ENCODE peak calls at places on chromosome 13, in four cellular contexts. R is ascending aorta, X is uterus, U is GM23338. C is an unnamed sample.

GRCh38 chr13:113763254-113763653 is 4.2 kb downstream of the TMEM255B start:
- DNase-seq in R (no peak), X (no peak), U (no peak), C (peak; percentile 2)

GRCh38 chr13:76991432-76991795 is 467 bp upstream of the CLN5 start:
- DNase-seq in R (peak; percentile 20), X (peak; percentile 30), U (no peak), C (no peak)

GRCh38 chr13:30963794-30964193 is 31.3 kb downstream of the TEX26 start:
- DNase-seq in R (no peak), X (no peak), U (no peak), C (no peak)

GRCh38 chr13:86087241-86087640 is 288.0 kb upstream of the SLITRK6 start:
- DNase-seq in R (no peak), X (no peak), U (no peak), C (no peak)

GRCh38 chr13:51663980-51664957 is 80.0 kb downstream of the WDFY2 start:
- DNase-seq in R (no peak), X (no peak), U (no peak), C (no peak)

GRCh38 chr13:114066956-114067355 is 65.5 kb downstream of the RASA3 start:
- DNase-seq in R (no peak), X (no peak), U (no peak), C (no peak)

GRCh38 chr13:102710261-102710679 is 15.4 kb upstream of the METTL21C start:
- DNase-seq in R (no peak), X (peak; percentile 19), U (no peak), C (no peak)

GRCh38 chr13:59446391-59446790 is 717.3 kb downstream of the DIAPH3 start:
- DNase-seq in R (no peak), X (no peak), U (no peak), C (no peak)

GRCh38 chr13:70171151-70171550 is 62.9 kb upstream of the KLHL1 start:
- DNase-seq in R (no peak), X (no peak), U (no peak), C (no peak)

GRCh38 chr13:66409542-66409941 is 820.6 kb downstream of the PCDH9 start:
- DNase-seq in R (no peak), X (no peak), U (no peak), C (no peak)

GRCh38 chr13:104286566-104287290 is 1220.5 kb upstream of the SLC10A2 start:
- DNase-seq in R (no peak), X (no peak), U (peak; percentile 33), C (no peak)

DNA sequence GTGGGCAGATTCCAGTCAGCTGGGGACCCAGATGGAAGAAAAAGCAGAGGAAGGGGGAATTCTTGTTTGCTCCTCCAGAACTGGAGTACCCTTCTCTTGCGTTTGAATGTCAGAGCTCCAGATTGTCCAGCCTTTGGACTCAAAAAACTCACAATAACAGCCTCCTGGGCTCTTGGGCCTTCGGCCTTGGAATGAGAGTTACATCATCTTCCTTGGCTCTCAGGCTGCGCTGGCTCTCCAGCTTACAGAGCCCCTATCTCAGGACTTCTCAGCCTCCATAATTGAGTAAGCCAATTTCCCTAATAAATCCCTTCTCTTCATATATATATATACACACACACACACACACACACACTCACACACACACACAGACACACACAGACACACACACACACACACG is 1215.7 kb upstream of the SLC10A2 start:
- DNase-seq in R (no peak), X (no peak), U (no peak), C (no peak)
- H3K4me3 ChIP-seq in R (no peak overlapping the region), X (no peak overlapping the region), U (no peak overlapping the region), C (no peak overlapping the region)

GRCh38 chr13:32060319-32060924 is 28.8 kb downstream of the FRY start:
- DNase-seq in R (no peak), X (no peak), U (no peak), C (no peak)

GRCh38 chr13:32063622-32064233 is 32.2 kb downstream of the FRY start:
- DNase-seq in R (no peak), X (no peak), U (no peak), C (no peak)

GRCh38 chr13:32056316-32056715 is 24.7 kb downstream of the FRY start:
- DNase-seq in R (no peak), X (no peak), U (no peak), C (no peak)

GRCh38 chr13:32059511-32059984 is 28.0 kb downstream of the FRY start:
- DNase-seq in R (no peak), X (no peak), U (no peak), C (no peak)
- H3K4me1 ChIP-seq in R (no peaks in the 10 kb centered on the region), X (no peaks in the 10 kb centered on the region), U (peaks cover 5% of the 10 kb centered on the region), C (no peaks in the 10 kb centered on the region)

DNA sequence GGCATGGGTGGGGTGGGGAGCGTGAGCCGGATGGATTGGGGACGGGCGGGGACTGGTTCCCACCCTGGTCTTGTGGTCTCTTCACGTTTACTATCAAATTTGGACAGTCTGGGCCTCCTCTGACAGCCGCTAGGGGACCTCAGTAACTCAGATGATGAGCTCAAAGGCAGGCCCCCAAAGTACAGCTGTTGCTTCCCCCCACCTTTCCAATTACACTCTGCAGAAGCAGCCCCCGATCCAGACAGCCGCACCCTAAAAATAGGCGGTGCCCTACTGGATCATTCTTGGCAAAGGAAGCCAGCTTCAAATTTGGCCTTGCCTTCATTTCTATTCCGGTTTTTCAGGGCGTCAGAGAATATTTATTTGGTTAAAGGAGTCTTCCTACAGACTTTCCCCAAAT is 1.9 kb upstream of the FOXO1 start:
- DNase-seq in R (no peak), X (peak; percentile 54), U (peak; percentile 80), C (peak; percentile 55)
- H3K4me3 ChIP-seq in R (peak overlapping the region; percentile 74), X (peak overlapping the region; percentile 99), U (peak overlapping the region; percentile 86), C (no peak overlapping the region)

GRCh38 chr13:75512253-75512652 is 25.4 kb downstream of the COMMD6 start:
- DNase-seq in R (no peak), X (no peak), U (no peak), C (no peak)
- H3K4me1 ChIP-seq in R (no peaks in the 10 kb centered on the region), X (no peaks in the 10 kb centered on the region), U (no peaks in the 10 kb centered on the region), C (no peaks in the 10 kb centered on the region)

GRCh38 chr13:112055032-112055416 is 11.9 kb upstream of the SOX1 start:
- DNase-seq in R (no peak), X (no peak), U (no peak), C (no peak)

GRCh38 chr13:112054616-112055015 is 12.3 kb upstream of the SOX1 start:
- DNase-seq in R (no peak), X (no peak), U (no peak), C (no peak)

GRCh38 chr13:112055417-112056206 is 11.3 kb upstream of the SOX1 start:
- DNase-seq in R (no peak), X (no peak), U (peak; percentile 56), C (no peak)

GRCh38 chr13:112053167-112053743 is 13.7 kb upstream of the SOX1 start:
- DNase-seq in R (no peak), X (no peak), U (peak; percentile 70), C (no peak)

GRCh38 chr13:112053744-112054615 is 13.0 kb upstream of the SOX1 start:
- DNase-seq in R (no peak), X (no peak), U (peak; percentile 50), C (peak; percentile 10)
- H3K4me3 ChIP-seq in R (no peak overlapping the region), X (no peak overlapping the region), U (peak overlapping the region; percentile 59), C (no peak overlapping the region)

DNA sequence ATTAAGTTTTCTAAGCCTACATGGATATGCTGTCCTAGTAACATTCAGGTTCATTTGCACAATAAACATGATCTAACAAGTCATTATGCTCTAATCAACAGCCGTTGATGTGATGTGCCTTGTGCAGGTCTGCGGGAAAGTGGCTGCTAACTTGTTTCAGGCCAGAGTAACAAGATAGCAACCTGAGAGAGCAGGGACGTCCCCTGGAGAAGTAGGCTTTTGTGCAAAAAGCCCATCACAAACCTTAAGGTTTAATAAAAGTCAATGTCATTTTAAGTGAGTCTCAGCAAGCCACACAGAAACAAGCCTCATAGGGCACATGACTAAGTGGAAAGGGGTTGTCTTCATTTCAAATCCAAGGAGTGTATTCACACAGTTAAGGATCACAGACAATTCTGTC is 17.6 kb downstream of the FOXO1 start:
- DNase-seq in R (no peak), X (no peak), U (peak; percentile 49), C (no peak)
- H3K4me1 ChIP-seq in R (peaks cover 2% of the 10 kb centered on the region), X (peaks cover 16% of the 10 kb centered on the region), U (peaks cover 90% of the 10 kb centered on the region), C (peaks cover 34% of the 10 kb centered on the region)

DNA sequence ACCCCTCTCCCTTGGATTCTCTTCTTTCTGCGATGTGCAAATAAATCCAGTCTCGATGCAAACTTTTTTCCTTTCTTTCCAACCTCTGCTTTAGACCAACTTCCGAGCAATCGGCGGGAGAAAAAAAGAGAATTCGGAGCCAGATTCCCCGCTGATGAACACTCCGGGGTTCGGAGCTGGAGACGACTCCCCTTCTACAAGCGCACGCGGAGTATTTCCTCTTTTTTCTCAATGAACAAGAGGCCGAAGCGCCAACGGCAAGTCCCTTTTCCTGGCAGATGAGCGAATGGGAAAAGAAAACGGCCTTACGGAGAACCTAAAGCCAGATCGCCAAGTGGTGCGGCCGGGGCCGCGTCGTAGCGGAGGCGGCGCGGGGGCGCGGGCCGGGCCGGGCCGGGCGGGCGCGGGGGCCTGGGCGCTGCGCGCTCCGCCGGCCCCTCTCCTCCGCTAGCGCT is 256 bp downstream of the SPRY2 start:
- DNase-seq in R (no peak), X (no peak), U (no peak), C (no peak)
- H3K4me3 ChIP-seq in R (peak overlapping the region; percentile 89), X (peak overlapping the region; percentile 78), U (peak overlapping the region; percentile 77), C (peak overlapping the region; percentile 72)

GRCh38 chr13:50081899-50082425 is 66.7 kb downstream of the KCNRG start:
- DNase-seq in R (peak; percentile 95), X (peak; percentile 98), U (peak; percentile 99), C (peak; percentile 99)
- H3K4me1 ChIP-seq in R (no peaks in the 10 kb centered on the region), X (no peaks in the 10 kb centered on the region), U (peaks cover 31% of the 10 kb centered on the region), C (no peaks in the 10 kb centered on the region)

C was measured in Peyer's patch.